ENCODE peak calls at places on chromosomes 6 and 20, in six cellular contexts. M is caudate nucleus, J is pancreas, B is neural progenitor cell, R is right lobe of liver, U is upper lobe of right lung. K is an unnamed sample.

GRCh38 chr6:127869772-127870404 is 31.0 kb downstream of the THEMIS start:
- DNase-seq in M (no peak), J (no peak), B (peak; percentile 44), R (no peak), U (no peak), K (peak; percentile 37)

GRCh38 chr6:142867355-142867801 is 77.6 kb downstream of the HIVEP2 start:
- DNase-seq in M (no peak), J (no peak), B (no peak), R (no peak), U (no peak), K (no peak)

GRCh38 chr6:137776786-137777185 is 90.3 kb upstream of the TNFAIP3 start:
- DNase-seq in M (no peak), J (no peak), B (no peak), R (no peak), U (no peak), K (no peak)

GRCh38 chr6:16729183-16729696 is 32.0 kb downstream of the ATXN1 start:
- DNase-seq in M (no peak), J (no peak), B (no peak), R (no peak), U (no peak), K (no peak)

GRCh38 chr20:2872304-2873009 is 824 bp upstream of the PTPRA start:
- DNase-seq in M (peak; percentile 81), J (peak; percentile 64), B (peak; percentile 86), R (peak; percentile 70), U (peak; percentile 88), K (peak; percentile 42)

GRCh38 chr6:82711992-82712788 is 348.6 kb downstream of the TPBG start:
- DNase-seq in M (no peak), J (no peak), B (no peak), R (no peak), U (no peak), K (no peak)

GRCh38 chr6:22888147-22888831 is 318.9 kb downstream of the HDGFL1 start:
- DNase-seq in M (no peak), J (no peak), B (no peak), R (no peak), U (no peak), K (no peak)

GRCh38 chr20:62268228-62268900 is 30.0 kb downstream of the OSBPL2 start:
- DNase-seq in M (no peak), J (no peak), B (no peak), R (no peak), U (no peak), K (no peak)

GRCh38 chr6:26268659-26269402 is 96.2 kb upstream of the BTN3A2 start:
- DNase-seq in M (no peak), J (no peak), B (peak; percentile 87), R (no peak), U (no peak), K (no peak)

GRCh38 chr6:6348251-6348650 is 27.8 kb upstream of the F13A1 start:
- DNase-seq in M (no peak), J (no peak), B (no peak), R (no peak), U (no peak), K (no peak)

GRCh38 chr6:138159246-138159645 is 2.5 kb upstream of the ARFGEF3 start:
- DNase-seq in M (no peak), J (no peak), B (no peak), R (no peak), U (no peak), K (no peak)

GRCh38 chr6:43812850-43813584 is 43.0 kb downstream of the VEGFA start:
- DNase-seq in M (no peak), J (no peak), B (peak; percentile 18), R (no peak), U (peak; percentile 81), K (no peak)

GRCh38 chr6:143397229-143398222 is 53.0 kb downstream of the ADAT2 start:
- DNase-seq in M (no peak), J (peak; percentile 57), B (peak; percentile 20), R (peak; percentile 84), U (peak; percentile 86), K (no peak)

GRCh38 chr20:18191336-18191735 is 53.7 kb downstream of the KAT14 start:
- DNase-seq in M (no peak), J (no peak), B (no peak), R (no peak), U (no peak), K (no peak)

GRCh38 chr6:28742668-28743270 is 181.0 kb downstream of the TRIM27 start:
- DNase-seq in M (no peak), J (no peak), B (peak; percentile 72), R (no peak), U (no peak), K (no peak)

GRCh38 chr6:133632906-133633305 is 256.0 kb upstream of the TCF21 start:
- DNase-seq in M (no peak), J (no peak), B (no peak), R (no peak), U (no peak), K (no peak)

GRCh38 chr20:43631598-43631997 is 35.3 kb upstream of the MYBL2 start:
- DNase-seq in M (no peak), J (no peak), B (no peak), R (no peak), U (no peak), K (no peak)

GRCh38 chr6:112087916-112088315 is 525 bp downstream of the FAM229B start:
- DNase-seq in M (no peak), J (no peak), B (no peak), R (no peak), U (no peak), K (no peak)

DNA sequence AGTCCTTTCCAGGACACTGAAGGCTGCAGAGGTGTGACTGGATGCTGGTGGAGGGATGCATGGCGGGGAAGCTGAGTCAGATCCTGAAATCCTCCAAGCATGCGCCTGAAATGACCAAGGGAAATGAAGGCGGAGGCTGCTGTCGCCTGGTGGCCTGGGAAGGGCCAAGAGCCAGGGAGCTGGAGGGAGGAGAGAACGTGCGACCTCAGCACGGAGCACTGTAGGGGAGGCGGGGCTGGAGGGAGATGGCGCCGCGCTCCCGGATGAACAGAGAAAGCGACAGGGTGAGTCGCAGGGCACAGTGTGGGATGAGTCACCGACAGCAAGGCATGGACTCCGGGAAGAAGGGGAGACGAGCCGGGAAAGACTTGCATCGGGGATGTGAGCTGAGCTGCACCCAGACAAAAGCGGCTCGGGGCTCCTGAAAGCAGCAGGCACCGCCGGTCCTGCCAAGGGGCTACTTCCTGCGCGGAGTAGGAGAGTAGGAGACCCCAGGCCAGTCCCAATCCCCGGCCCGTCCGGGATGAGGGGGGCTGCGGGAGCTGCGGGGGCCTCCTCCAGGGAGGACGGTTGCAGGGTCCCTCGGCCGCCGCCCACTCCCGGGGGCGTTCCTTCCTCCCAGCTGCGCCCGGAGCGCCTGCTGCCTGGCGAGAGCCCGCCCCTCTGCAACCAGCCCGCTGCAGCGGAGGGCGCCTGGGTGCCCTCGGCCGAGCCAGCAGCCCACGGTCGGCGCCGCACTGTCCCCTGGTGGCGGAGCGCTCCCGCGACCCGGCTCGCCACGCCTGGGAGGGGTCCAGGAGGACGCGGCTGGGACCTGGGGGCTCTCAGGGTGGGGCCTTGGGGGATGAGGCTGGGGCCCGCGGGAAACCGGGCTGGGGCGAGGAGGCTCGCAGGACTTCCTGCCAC is 11.0 kb upstream of the NQO2 start:
- DNase-seq in M (peak; percentile 80), J (peak; percentile 90), B (peak; percentile 94), R (peak; percentile 93), U (peak; percentile 95), K (peak; percentile 86)
- H3K27ac ChIP-seq in M (peak overlapping the region; percentile 100), J (peak overlapping the region; percentile 95), B (peak overlapping the region; percentile 98), R (peak overlapping the region; percentile 99), U (peak overlapping the region; percentile 97), K (peak overlapping the region; percentile 94)

DNA sequence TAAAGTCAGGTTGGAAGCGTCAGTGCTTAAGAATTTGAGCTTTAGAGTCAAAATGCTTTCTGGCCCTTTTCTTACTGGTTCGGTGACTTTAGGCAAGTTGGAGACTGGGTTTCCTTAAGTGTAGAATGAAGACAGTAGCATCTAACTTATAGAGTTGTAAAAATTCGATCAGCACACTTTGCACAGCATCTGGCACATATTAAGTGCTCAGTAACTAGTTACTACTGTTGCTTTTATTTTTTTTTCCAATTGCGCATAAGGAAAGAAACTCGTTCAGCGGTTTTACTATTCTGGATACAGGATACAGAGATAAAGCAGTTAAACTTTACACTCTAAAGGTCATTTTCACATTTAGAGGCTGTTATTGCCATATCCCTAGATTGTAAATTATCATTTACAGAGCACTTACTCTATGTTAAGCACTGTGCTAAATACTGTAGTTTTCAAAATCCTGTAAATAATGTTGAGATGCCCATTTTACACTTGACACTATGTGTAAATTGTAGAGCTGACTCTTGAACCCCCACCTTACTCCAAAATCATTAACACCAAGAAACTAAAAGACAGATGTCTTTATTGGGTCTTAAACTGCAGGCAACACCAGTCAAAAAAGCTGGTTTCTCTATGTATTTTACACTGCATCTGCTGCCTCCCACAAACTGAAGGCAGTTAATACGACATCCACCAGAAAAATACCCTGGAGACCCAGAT is 864 bp downstream of the ROMO1 start:
- DNase-seq in M (no peak), J (no peak), B (no peak), R (no peak), U (no peak), K (no peak)
- H3K27ac ChIP-seq in M (peak overlapping the region; percentile 80), J (peak overlapping the region; percentile 75), B (no peak overlapping the region), R (peak overlapping the region; percentile 71), U (peak overlapping the region; percentile 87), K (peak overlapping the region; percentile 82)

DNA sequence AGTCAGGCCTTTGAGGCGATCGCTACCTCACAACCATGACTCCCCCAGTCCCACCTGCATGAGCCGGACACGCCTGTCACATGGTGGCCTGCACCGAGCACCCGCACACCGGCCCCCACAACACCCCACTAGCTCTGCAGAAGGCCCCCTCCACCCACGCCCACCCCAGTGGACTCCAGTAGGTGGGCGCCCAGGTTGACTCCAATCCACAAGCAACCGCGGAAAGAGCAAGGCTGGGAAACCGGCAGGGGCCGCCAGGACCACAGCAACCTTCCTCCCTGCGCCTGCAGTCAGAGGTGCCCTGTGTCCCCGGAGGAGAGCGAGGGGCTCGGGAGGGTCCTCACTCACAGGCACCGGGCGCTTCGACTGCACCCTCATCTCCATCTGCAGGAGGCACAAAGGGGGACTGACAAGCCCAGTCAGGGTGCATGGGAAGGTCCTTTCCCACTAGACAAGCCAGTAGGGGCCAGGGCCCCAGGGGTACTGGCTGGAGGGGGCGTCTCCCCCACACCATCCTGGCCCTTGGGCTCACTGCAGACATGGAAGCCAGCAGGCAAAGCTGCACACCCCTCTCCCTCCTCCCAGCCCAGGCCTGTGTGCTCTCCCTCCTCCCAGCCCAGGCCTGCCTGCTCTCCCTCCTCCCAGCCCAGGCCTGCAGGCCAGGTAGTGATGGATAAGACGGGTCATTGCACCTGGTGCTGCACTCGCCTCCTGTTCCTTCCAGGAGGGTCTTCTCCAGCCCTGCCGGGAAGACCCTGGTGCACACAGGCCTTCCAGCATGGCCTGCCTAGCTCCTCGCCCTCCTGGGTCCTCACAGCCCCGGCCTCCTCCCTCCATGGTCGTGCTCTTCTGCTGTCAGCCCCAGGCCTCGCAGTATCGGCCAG is 137.2 kb downstream of the DLL1 start:
- DNase-seq in M (no peak), J (no peak), B (no peak), R (peak; percentile 52), U (no peak), K (no peak)
- H3K27ac ChIP-seq in M (no peak overlapping the region), J (no peak overlapping the region), B (no peak overlapping the region), R (no peak overlapping the region), U (no peak overlapping the region), K (no peak overlapping the region)

DNA sequence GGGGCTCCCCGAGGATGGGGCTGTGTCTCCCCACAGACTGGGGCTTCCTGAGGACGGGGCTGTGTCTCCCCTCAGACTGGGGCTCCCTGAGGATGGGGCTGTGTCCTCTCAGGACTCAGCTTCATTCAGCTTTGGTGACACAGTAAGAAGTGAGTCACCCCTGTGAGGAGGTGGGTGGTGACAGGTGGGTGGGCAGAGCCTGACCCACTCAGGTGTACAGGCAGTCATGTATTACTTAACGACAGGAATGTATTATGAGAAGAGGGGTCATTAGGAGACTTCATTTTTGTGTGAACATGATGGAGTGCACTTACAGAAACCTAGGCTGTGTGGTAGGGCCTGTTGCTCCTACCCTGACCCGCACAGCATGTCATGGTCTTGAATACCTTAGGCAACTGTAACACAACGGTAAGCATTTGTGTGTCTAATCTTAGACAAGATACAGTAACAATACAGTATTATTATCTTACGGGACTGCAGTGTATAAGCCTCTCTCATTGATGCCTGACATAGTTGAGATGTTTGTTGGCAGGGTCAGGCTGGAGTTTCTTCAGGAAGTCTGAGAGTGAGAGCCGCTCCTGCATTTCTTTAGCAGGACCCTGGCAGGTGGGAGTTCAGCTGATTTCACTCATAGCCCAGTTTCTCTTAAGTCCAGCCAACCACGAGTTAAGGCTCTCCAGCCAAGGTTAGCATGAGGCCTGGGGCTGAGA is 10.9 kb upstream of the PGC start:
- DNase-seq in M (peak; percentile 18), J (no peak), B (no peak), R (no peak), U (no peak), K (no peak)
- H3K27ac ChIP-seq in M (no peak overlapping the region), J (no peak overlapping the region), B (no peak overlapping the region), R (no peak overlapping the region), U (no peak overlapping the region), K (no peak overlapping the region)

K was measured in substantia nigra.